ENCODE peak calls at places on chromosomes 11 and 22, in four cellular contexts. B, Q, L and A are unnamed samples.

GRCh38 chr11:116788534-116788933 is 711 bp upstream of the ZPR1 start:
- DNase-seq in B (no peak), Q (no peak), L (no peak), A (no peak)

GRCh38 chr11:131512228-131512627 is 141.8 kb downstream of the NTM start:
- DNase-seq in B (no peak), Q (no peak), L (no peak), A (no peak)

GRCh38 chr22:16818538-16818937 is 6.7 kb downstream of the XKR3 start:
- DNase-seq in B (no peak), Q (no peak), L (no peak), A (no peak)

GRCh38 chr22:38850941-38851849 is 7.4 kb upstream of the NPTXR start:
- DNase-seq in B (peak; percentile 56), Q (peak; percentile 32), L (no peak), A (no peak)

GRCh38 chr22:24697671-24698082 is 76.8 kb downstream of the PIWIL3 start:
- DNase-seq in B (no peak), Q (no peak), L (no peak), A (no peak)

GRCh38 chr11:10490398-10491232 is 35.6 kb downstream of the AMPD3 start:
- DNase-seq in B (peak; percentile 97), Q (peak; percentile 93), L (no peak), A (peak; percentile 87)

GRCh38 chr11:130442728-130443127 is 5.7 kb upstream of the ADAMTS15 start:
- DNase-seq in B (no peak), Q (no peak), L (no peak), A (no peak)

GRCh38 chr11:12077535-12078280 is 32.7 kb upstream of the MICAL2 start:
- DNase-seq in B (peak; percentile 63), Q (no peak), L (no peak), A (no peak)

GRCh38 chr11:128603003-128603715 is 15.8 kb upstream of the ETS1 start:
- DNase-seq in B (no peak), Q (no peak), L (peak; percentile 64), A (no peak)

GRCh38 chr11:117520201-117520600 is 192.5 kb downstream of the CEP164 start:
- DNase-seq in B (peak; percentile 21), Q (no peak), L (no peak), A (no peak)

GRCh38 chr11:75603791-75604736 is 42.0 kb downstream of the SERPINH1 start:
- DNase-seq in B (peak; percentile 98), Q (no peak), L (no peak), A (no peak)

GRCh38 chr11:71490731-71491390 is 36.2 kb upstream of the KRTAP5-7 start:
- DNase-seq in B (no peak), Q (no peak), L (no peak), A (no peak)

GRCh38 chr11:68531129-68531693 is 70.7 kb downstream of the PPP6R3 start:
- DNase-seq in B (no peak), Q (no peak), L (no peak), A (no peak)

GRCh38 chr11:29328961-29329441 is 687.8 kb downstream of the KCNA4 start:
- DNase-seq in B (peak; percentile 77), Q (no peak), L (peak; percentile 60), A (no peak)

GRCh38 chr11:1844221-1845094 is 5.7 kb downstream of the TNNI2 start:
- DNase-seq in B (no peak), Q (peak; percentile 83), L (no peak), A (no peak)

GRCh38 chr11:87351671-87352070 is 313.9 kb downstream of the TMEM135 start:
- DNase-seq in B (peak; percentile 64), Q (no peak), L (peak; percentile 86), A (no peak)

GRCh38 chr22:25081409-25081824 is 118.2 kb upstream of the CRYBB3 start:
- DNase-seq in B (peak; percentile 33), Q (no peak), L (peak; percentile 80), A (no peak)

GRCh38 chr11:104279587-104279986 is 115.6 kb upstream of the PDGFD start:
- DNase-seq in B (no peak), Q (no peak), L (no peak), A (no peak)

GRCh38 chr22:31586137-31586920 is 75.7 kb downstream of the PISD start:
- DNase-seq in B (no peak), Q (no peak), L (no peak), A (no peak)

GRCh38 chr11:118789501-118790356 is 1.2 kb downstream of the DDX6 start:
- DNase-seq in B (peak; percentile 36), Q (no peak), L (peak; percentile 49), A (no peak)

GRCh38 chr22:39820266-39820665 is 73.3 kb downstream of the ENTHD1 start:
- DNase-seq in B (peak; percentile 65), Q (no peak), L (no peak), A (no peak)

GRCh38 chr11:36306888-36307287 is 10.8 kb downstream of the PRR5L start:
- DNase-seq in B (peak; percentile 57), Q (no peak), L (peak; percentile 74), A (no peak)

GRCh38 chr11:122663764-122664163 is 8.2 kb downstream of the UBASH3B start:
- DNase-seq in B (no peak), Q (no peak), L (no peak), A (no peak)
- H3K4me1 ChIP-seq in B (peaks cover 62% of the 10 kb centered on the region), Q (no peaks in the 10 kb centered on the region), L (peaks cover 30% of the 10 kb centered on the region), A (no peaks in the 10 kb centered on the region)

DNA sequence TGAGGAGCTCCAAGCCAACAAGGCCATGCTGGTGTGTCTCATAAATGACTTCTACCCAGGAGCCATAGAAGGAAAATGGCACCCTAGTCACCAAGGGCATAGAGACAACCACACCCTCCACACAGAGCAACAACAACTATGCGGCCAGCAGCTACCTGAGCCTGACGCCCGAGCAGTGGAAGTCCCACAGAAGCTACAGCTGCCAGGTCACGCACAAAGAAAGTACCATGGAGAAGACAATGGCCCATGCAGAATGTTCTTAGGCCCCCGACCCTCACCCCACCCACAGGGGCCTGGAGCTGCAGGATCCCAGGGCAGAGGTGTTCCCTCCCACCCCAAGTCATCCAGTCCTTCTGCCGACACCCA is 28.0 kb downstream of the IGLL5 start:
- DNase-seq in B (no peak), Q (no peak), L (no peak), A (no peak)
- H3K4me1 ChIP-seq in B (no peaks in the 10 kb centered on the region), Q (no peaks in the 10 kb centered on the region), L (peaks cover 22% of the 10 kb centered on the region), A (no peaks in the 10 kb centered on the region)

DNA sequence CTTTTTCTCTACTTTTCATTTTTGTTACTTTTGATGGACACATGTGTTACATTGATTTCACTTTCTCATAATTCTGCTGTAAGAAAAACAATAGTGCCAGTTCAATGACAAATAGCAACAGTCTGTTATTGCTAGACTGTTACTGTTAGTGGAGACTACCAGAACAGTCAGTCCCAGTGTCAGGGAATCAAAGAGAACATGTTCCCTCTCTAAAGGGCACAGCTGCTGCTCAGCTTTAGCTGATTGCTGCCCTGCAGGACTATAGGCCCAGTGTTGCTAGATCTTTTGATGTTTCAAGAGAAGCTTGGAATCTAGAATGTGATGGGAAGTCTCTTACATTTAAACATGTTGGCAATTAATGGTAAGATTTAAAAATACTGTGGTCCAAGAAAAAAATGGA is 3.4 kb downstream of the BIRC3 start:
- DNase-seq in B (no peak), Q (no peak), L (no peak), A (no peak)
- H3K4me1 ChIP-seq in B (peaks cover 45% of the 10 kb centered on the region), Q (no peaks in the 10 kb centered on the region), L (peaks cover 16% of the 10 kb centered on the region), A (peaks cover 23% of the 10 kb centered on the region)

GRCh38 chr22:50317178-50317577 is 9.6 kb downstream of the DENND6B start:
- DNase-seq in B (no peak), Q (no peak), L (no peak), A (no peak)
- H3K4me1 ChIP-seq in B (no peaks in the 10 kb centered on the region), Q (no peaks in the 10 kb centered on the region), L (peaks cover 36% of the 10 kb centered on the region), A (no peaks in the 10 kb centered on the region)

GRCh38 chr11:63884191-63884590 is 32.8 kb downstream of the RCOR2 start:
- DNase-seq in B (no peak), Q (no peak), L (no peak), A (no peak)
- H3K4me1 ChIP-seq in B (peaks cover 35% of the 10 kb centered on the region), Q (peaks cover 19% of the 10 kb centered on the region), L (peaks cover 25% of the 10 kb centered on the region), A (peaks cover 15% of the 10 kb centered on the region)

GRCh38 chr11:41047229-41047628 is 412.2 kb downstream of the LRRC4C start:
- DNase-seq in B (no peak), Q (no peak), L (no peak), A (no peak)
- H3K4me1 ChIP-seq in B (no peaks in the 10 kb centered on the region), Q (no peaks in the 10 kb centered on the region), L (no peaks in the 10 kb centered on the region), A (no peaks in the 10 kb centered on the region)